ENCODE peak calls at places on chromosomes 5 and 9, in nine cellular contexts. Q, S, O, V, Z, A, T, P and I are unnamed samples.

GRCh38 chr9:112158629-112159228 is 16.4 kb downstream of the SUSD1 start:
- ATAC-seq in Q (no peak), S (peak; percentile 38), O (no peak), V (no peak), Z (no peak), A (no peak), T (no peak), P (no peak), I (no peak)

GRCh38 chr9:110765926-110766325 is 97.3 kb downstream of the MUSK start:
- ATAC-seq in Q (no peak), S (no peak), O (no peak), V (no peak), Z (no peak), A (no peak), T (no peak), P (no peak), I (no peak)

GRCh38 chr5:87164409-87164808 is 103.3 kb upstream of the RASA1 start:
- ATAC-seq in Q (no peak), S (no peak), O (no peak), V (no peak), Z (no peak), A (no peak), T (no peak), P (no peak), I (peak; percentile 86)

GRCh38 chr9:70120834-70121510 is 77.3 kb downstream of the MAMDC2 start:
- ATAC-seq in Q (peak; percentile 79), S (peak; percentile 88), O (no peak), V (no peak), Z (peak; percentile 71), A (no peak), T (no peak), P (no peak), I (peak; percentile 98)

GRCh38 chr5:148848378-148849031 is 22.1 kb downstream of the ADRB2 start:
- ATAC-seq in Q (no peak), S (no peak), O (peak; percentile 70), V (peak; percentile 47), Z (no peak), A (peak; percentile 40), T (peak; percentile 66), P (peak; percentile 64), I (no peak)

GRCh38 chr5:80569086-80569960 is 757 bp downstream of the ANKRD34B start:
- ATAC-seq in Q (no peak), S (no peak), O (peak; percentile 32), V (no peak), Z (no peak), A (no peak), T (peak; percentile 20), P (peak; percentile 25), I (peak; percentile 33)

GRCh38 chr9:38699337-38699736 is 20.6 kb downstream of the FAM240B start:
- ATAC-seq in Q (no peak), S (no peak), O (no peak), V (no peak), Z (no peak), A (no peak), T (no peak), P (no peak), I (no peak)

GRCh38 chr9:108039491-108039890 is 549.9 kb upstream of the KLF4 start:
- ATAC-seq in Q (no peak), S (no peak), O (no peak), V (no peak), Z (no peak), A (no peak), T (no peak), P (no peak), I (no peak)

GRCh38 chr5:159263569-159263905 is 447 bp downstream of the UBLCP1 start:
- ATAC-seq in Q (no peak), S (peak; percentile 13), O (no peak), V (peak; percentile 41), Z (peak; percentile 30), A (peak; percentile 21), T (peak; percentile 19), P (peak; percentile 18), I (peak; percentile 46)

GRCh38 chr9:37729499-37729898 is 24.1 kb upstream of the TRMT10B start:
- ATAC-seq in Q (no peak), S (no peak), O (no peak), V (no peak), Z (no peak), A (no peak), T (no peak), P (no peak), I (no peak)

GRCh38 chr5:5422819-5423515 is 490 bp downstream of the ICE1 start:
- ATAC-seq in Q (no peak), S (no peak), O (peak; percentile 45), V (peak; percentile 23), Z (peak; percentile 9), A (peak; percentile 3), T (peak; percentile 16), P (peak; percentile 26), I (peak; percentile 30)

GRCh38 chr5:140113180-140113698 is 670 bp upstream of the PURA start:
- ATAC-seq in Q (peak; percentile 26), S (peak; percentile 15), O (peak; percentile 1), V (peak; percentile 7), Z (no peak), A (peak; percentile 8), T (no peak), P (peak; percentile 26), I (peak; percentile 27)

GRCh38 chr5:35777358-35778087 is 79.2 kb upstream of the IL7R start:
- ATAC-seq in Q (no peak), S (no peak), O (peak; percentile 69), V (peak; percentile 60), Z (no peak), A (peak; percentile 54), T (peak; percentile 83), P (peak; percentile 44), I (peak; percentile 81)

GRCh38 chr5:14370386-14370785 is 211.2 kb upstream of the OTULINL start:
- ATAC-seq in Q (no peak), S (no peak), O (no peak), V (no peak), Z (no peak), A (no peak), T (no peak), P (no peak), I (no peak)

GRCh38 chr5:83450840-83451239 is 20.7 kb upstream of the VCAN start:
- ATAC-seq in Q (no peak), S (no peak), O (no peak), V (no peak), Z (no peak), A (no peak), T (no peak), P (no peak), I (no peak)

GRCh38 chr9:136608331-136609159 is 54.2 kb upstream of the EGFL7 start:
- ATAC-seq in Q (no peak), S (no peak), O (no peak), V (no peak), Z (no peak), A (no peak), T (no peak), P (no peak), I (no peak)

GRCh38 chr5:59003124-59003523 is 420.2 kb downstream of the RAB3C start:
- ATAC-seq in Q (no peak), S (no peak), O (no peak), V (no peak), Z (no peak), A (no peak), T (no peak), P (no peak), I (no peak)

GRCh38 chr9:38622083-38622674 is 1.8 kb upstream of the ANKRD18A start:
- ATAC-seq in Q (no peak), S (peak; percentile 7), O (no peak), V (peak; percentile 0), Z (no peak), A (peak; percentile 13), T (no peak), P (no peak), I (no peak)

GRCh38 chr5:58887721-58888409 is 305.0 kb downstream of the RAB3C start:
- ATAC-seq in Q (peak; percentile 79), S (peak; percentile 58), O (no peak), V (no peak), Z (no peak), A (no peak), T (no peak), P (peak; percentile 10), I (no peak)

GRCh38 chr5:171355302-171355724 is 32.3 kb upstream of the NPM1 start:
- ATAC-seq in Q (no peak), S (no peak), O (peak; percentile 90), V (no peak), Z (no peak), A (no peak), T (peak; percentile 56), P (peak; percentile 92), I (no peak)

GRCh38 chr5:139461698-139462097 is 845 bp downstream of the ECSCR start:
- ATAC-seq in Q (peak; percentile 27), S (no peak), O (no peak), V (no peak), Z (peak; percentile 62), A (no peak), T (no peak), P (no peak), I (peak; percentile 74)

GRCh38 chr5:171989276-171989675 is 17.2 kb downstream of the FBXW11 start:
- ATAC-seq in Q (no peak), S (no peak), O (peak; percentile 63), V (no peak), Z (no peak), A (peak; percentile 23), T (no peak), P (peak; percentile 62), I (no peak)

GRCh38 chr5:91074615-91075014 is 308.5 kb downstream of the ARRDC3 start:
- ATAC-seq in Q (no peak), S (no peak), O (no peak), V (no peak), Z (peak; percentile 53), A (peak; percentile 74), T (no peak), P (no peak), I (peak; percentile 26)

GRCh38 chr5:83331842-83332241 is 139.7 kb upstream of the VCAN start:
- ATAC-seq in Q (no peak), S (no peak), O (no peak), V (no peak), Z (no peak), A (no peak), T (no peak), P (no peak), I (peak; percentile 32)

GRCh38 chr9:109812818-109813281 is 32.9 kb downstream of the PALM2AKAP2 start:
- ATAC-seq in Q (no peak), S (no peak), O (no peak), V (no peak), Z (no peak), A (no peak), T (no peak), P (no peak), I (no peak)

GRCh38 chr5:173512637-173513435 is 103.6 kb downstream of the BOD1 start:
- ATAC-seq in Q (no peak), S (no peak), O (no peak), V (no peak), Z (no peak), A (no peak), T (no peak), P (no peak), I (no peak)

GRCh38 chr5:138349842-138350635 is 2.4 kb upstream of the KDM3B start:
- ATAC-seq in Q (no peak), S (peak; percentile 46), O (no peak), V (no peak), Z (no peak), A (no peak), T (no peak), P (no peak), I (no peak)

GRCh38 chr5:150221471-150221870 is 31.6 kb downstream of the SLC6A7 start:
- ATAC-seq in Q (no peak), S (no peak), O (no peak), V (no peak), Z (no peak), A (no peak), T (no peak), P (no peak), I (no peak)

GRCh38 chr5:5483880-5484595 is 61.6 kb downstream of the ICE1 start:
- ATAC-seq in Q (no peak), S (no peak), O (no peak), V (no peak), Z (no peak), A (no peak), T (no peak), P (no peak), I (no peak)

GRCh38 chr5:160545832-160546231 is 124.2 kb downstream of the PTTG1 start:
- ATAC-seq in Q (no peak), S (no peak), O (no peak), V (no peak), Z (no peak), A (no peak), T (no peak), P (no peak), I (no peak)

GRCh38 chr9:124475158-124475867 is 25.1 kb downstream of the ADGRD2 start:
- ATAC-seq in Q (peak; percentile 16), S (no peak), O (no peak), V (no peak), Z (no peak), A (no peak), T (no peak), P (no peak), I (no peak)